ENCODE peak calls at places on chromosomes 13 and 19, in nine cellular contexts. K, A, M, C, W, F, G, I and H are unnamed samples.
A peak's percentile ranks its signal among the peaks of the same experiment; 100 is the strongest.

GRCh38 chr19:20162821-20163220 is 4.2 kb upstream of the ZNF486 start:
- DNase-seq in W (no peak), M (no peak), G (no peak), K (no peak), I (no peak), F (no peak), C (no peak), A (no peak), H (no peak)

GRCh38 chr19:23460656-23461055 is 65.4 kb upstream of the ZNF91 start:
- DNase-seq in A (no peak), C (no peak), W (no peak), I (no peak), M (no peak), K (no peak), G (no peak), F (no peak), H (peak; percentile 42)

GRCh38 chr13:44399045-44399444 is 25.4 kb downstream of the SERP2 start:
- DNase-seq in G (no peak), W (no peak), I (no peak), C (no peak), M (no peak), A (no peak), F (no peak), K (no peak), H (no peak)

GRCh38 chr13:111368091-111368490 is 47.6 kb downstream of the TEX29 start:
- DNase-seq in I (no peak), C (no peak), K (no peak), A (no peak), G (no peak), M (no peak), F (no peak), W (no peak), H (no peak)

GRCh38 chr19:8387688-8388611 is 2.2 kb upstream of the RAB11B start:
- DNase-seq in W (no peak), I (no peak), K (no peak), F (no peak), G (no peak), A (no peak), C (no peak), M (peak; percentile 87), H (no peak)

GRCh38 chr13:32530841-32531253 is 7.7 kb downstream of the N4BP2L2 start:
- DNase-seq in G (peak; percentile 16), M (no peak), A (peak; percentile 82), K (peak; percentile 22), C (peak; percentile 83), W (no peak), F (no peak), I (peak; percentile 29), H (no peak)

GRCh38 chr13:24692541-24692940 is 12.3 kb downstream of the ATP12A start:
- DNase-seq in I (no peak), G (peak; percentile 47), A (peak; percentile 82), C (peak; percentile 8), W (no peak), K (no peak), F (peak; percentile 22), M (no peak), H (no peak)

GRCh38 chr19:4173479-4174211 is 8.7 kb downstream of the SIRT6 start:
- DNase-seq in M (no peak), C (no peak), K (no peak), F (no peak), I (no peak), W (no peak), G (no peak), A (no peak), H (no peak)

GRCh38 chr19:49637865-49638350 is 2.0 kb downstream of the RRAS start:
- DNase-seq in I (peak; percentile 92), M (peak; percentile 85), C (peak; percentile 62), A (peak; percentile 91), F (peak; percentile 92), K (peak; percentile 94), G (peak; percentile 71), W (peak; percentile 85), H (peak; percentile 72)

GRCh38 chr13:114067886-114068722 is 64.3 kb downstream of the RASA3 start:
- DNase-seq in I (no peak), W (no peak), A (no peak), K (no peak), F (peak; percentile 64), M (no peak), C (no peak), G (no peak), H (no peak)

GRCh38 chr19:49423278-49423984 is at the start of gene PTH2:
- DNase-seq in C (no peak), G (no peak), M (no peak), I (no peak), A (no peak), K (no peak), W (no peak), F (no peak), H (no peak)

GRCh38 chr13:28636078-28636477 is 22.9 kb upstream of the POMP start:
- DNase-seq in C (peak; percentile 84), F (no peak), I (no peak), A (peak; percentile 23), K (no peak), M (no peak), W (no peak), G (no peak), H (no peak)

GRCh38 chr13:41054919-41055619 is 6.2 kb upstream of the WBP4 start:
- DNase-seq in W (no peak), I (no peak), A (no peak), G (peak; percentile 15), M (peak; percentile 33), C (no peak), K (no peak), F (no peak), H (no peak)
- TF ChIP-seq CTCF in W (no peak), I (no peak), A (peak; percentile 25), G (peak; percentile 27), M (peak; percentile 21), C (peak; percentile 23), K (peak; percentile 24), F (no peak), H (no peak)

GRCh38 chr19:2615782-2616181 is 86.7 kb downstream of the GNG7 start:
- DNase-seq in M (no peak), C (no peak), A (no peak), F (no peak), K (no peak), I (no peak), W (no peak), G (no peak), H (no peak)

GRCh38 chr19:2617393-2618165 is 84.9 kb downstream of the GNG7 start:
- DNase-seq in G (no peak), M (no peak), C (no peak), A (no peak), F (no peak), I (no peak), K (no peak), W (no peak), H (no peak)

GRCh38 chr19:2616741-2617392 is 85.6 kb downstream of the GNG7 start:
- DNase-seq in A (no peak), W (peak; percentile 66), F (peak; percentile 85), K (no peak), G (no peak), I (no peak), M (no peak), C (no peak), H (no peak)

GRCh38 chr19:2619076-2619475 is 83.4 kb downstream of the GNG7 start:
- DNase-seq in M (no peak), C (no peak), W (no peak), I (no peak), G (no peak), K (no peak), A (peak; percentile 24), F (no peak), H (no peak)

GRCh38 chr19:2618611-2619010 is 83.9 kb downstream of the GNG7 start:
- DNase-seq in G (no peak), C (peak; percentile 28), A (peak; percentile 59), K (peak; percentile 61), I (no peak), F (peak; percentile 93), W (peak; percentile 59), M (no peak), H (peak; percentile 62)
- H3K27ac ChIP-seq in G (no peak overlapping the region), C (no peak overlapping the region), A (no peak overlapping the region), K (peak overlapping the region; percentile 0), I (no peak overlapping the region), F (peak overlapping the region; percentile 56), W (peak overlapping the region; percentile 87), M (no peak overlapping the region), H (peak overlapping the region; percentile 58)

GRCh38 chr13:22800726-22801401 is 379.9 kb upstream of the SGCG start:
- DNase-seq in G (no peak), W (no peak), K (peak; percentile 19), M (no peak), A (peak; percentile 12), C (peak; percentile 0), F (no peak), I (peak; percentile 38), H (no peak)

DNA sequence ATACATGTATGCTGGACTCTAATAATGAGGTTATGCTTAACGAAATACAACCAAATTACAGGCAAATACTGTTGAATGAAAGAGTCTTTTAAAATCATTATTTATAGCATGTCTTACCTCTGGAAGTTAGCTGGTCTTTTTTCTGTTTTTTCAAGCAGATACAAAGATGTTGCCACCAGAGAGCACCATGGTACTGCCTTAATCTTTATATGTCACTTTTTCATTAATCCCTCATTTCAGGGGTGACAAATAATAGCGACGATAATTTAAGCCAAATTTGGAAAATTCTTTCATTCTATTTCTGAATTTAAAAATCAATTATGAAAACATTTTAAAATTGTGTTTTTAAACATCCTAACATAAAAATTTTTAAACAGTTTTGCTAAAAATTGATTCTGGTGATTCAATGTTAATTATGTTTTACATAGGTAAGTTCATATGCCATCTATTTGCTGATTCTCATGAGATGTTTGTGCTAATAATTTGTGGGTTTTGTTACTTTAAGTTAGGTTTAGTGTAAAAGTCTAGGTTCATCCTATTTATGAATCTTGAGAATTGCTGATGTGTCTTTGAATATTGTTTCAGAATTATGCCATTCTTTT is 379.3 kb upstream of the SGCG start:
- DNase-seq in A (peak; percentile 38), W (no peak), F (no peak), C (peak; percentile 5), K (no peak), G (peak; percentile 15), M (peak; percentile 18), I (peak; percentile 38), H (no peak)
- TF ChIP-seq CTCF in A (peak; percentile 16), W (no peak), F (peak; percentile 39), C (peak; percentile 36), K (no peak), G (peak; percentile 68), M (peak; percentile 30), I (peak; percentile 19), H (no peak)

DNA sequence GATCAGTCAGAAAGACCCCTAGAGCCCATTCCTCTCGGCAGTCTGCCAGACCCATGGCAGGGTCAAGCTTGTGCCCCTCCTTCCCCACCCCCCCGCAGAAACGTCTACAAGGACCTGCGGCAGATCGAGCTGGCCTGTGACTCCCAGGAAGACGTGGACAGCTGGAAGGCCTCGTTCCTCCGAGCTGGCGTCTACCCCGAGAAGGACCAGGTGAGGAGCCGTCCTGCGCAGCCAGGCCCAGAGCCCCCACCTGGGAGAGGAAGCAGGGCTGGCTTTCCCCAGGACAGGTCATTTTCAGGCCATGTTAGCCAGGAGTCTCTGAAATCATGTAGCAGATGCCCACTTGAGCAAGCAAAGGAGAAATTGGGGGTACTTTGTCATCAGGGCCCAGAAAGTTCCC is 12.3 kb downstream of the TMED1 start:
- DNase-seq in C (no peak), A (no peak), K (no peak), F (no peak), G (no peak), W (no peak), M (no peak), I (no peak), H (no peak)
- H3K27ac ChIP-seq in C (no peak overlapping the region), A (no peak overlapping the region), K (no peak overlapping the region), F (no peak overlapping the region), G (no peak overlapping the region), W (no peak overlapping the region), M (no peak overlapping the region), I (no peak overlapping the region), H (no peak overlapping the region)

GRCh38 chr13:51262501-51263211 is 40.5 kb downstream of the FAM124A start:
- DNase-seq in F (no peak), G (no peak), A (no peak), K (no peak), W (no peak), C (no peak), M (no peak), I (no peak), H (no peak)
- TF ChIP-seq CTCF in F (no peak), G (no peak), A (peak; percentile 14), K (no peak), W (no peak), C (no peak), M (no peak), I (no peak), H (no peak)